ENCODE peak calls at places on chromosomes 11 and 22, in five cellular contexts. E is NCI-H82, C is fibroblast of the conjunctiva, A is SW 1271, D is NCI-H510A treated with DMSO at 0.1 percent for 48 hours. P is an unnamed sample.

GRCh38 chr22:40118979-40119378 is 58.7 kb upstream of the TNRC6B start:
- DNase-seq in E (no peak), C (no peak), A (no peak), D (no peak), P (no peak)

GRCh38 chr11:64240467-64241174 is at the start of gene FKBP2:
- DNase-seq in E (peak), C (peak), A (peak), D (peak), P (peak)

GRCh38 chr11:111733655-111734088 is 32.5 kb downstream of the PPP2R1B start:
- DNase-seq in E (no peak), C (no peak), A (no peak), D (no peak), P (no peak)

GRCh38 chr11:12318791-12319733 is 58.3 kb upstream of the PARVA start:
- DNase-seq in E (peak), C (peak), A (no peak), D (peak), P (peak)

GRCh38 chr11:125945797-125946520 is at the start of gene VSIG10L2:
- DNase-seq in E (no peak), C (no peak), A (no peak), D (no peak), P (no peak)

GRCh38 chr11:17013548-17014320 is 480 bp downstream of the PLEKHA7 start:
- DNase-seq in E (peak), C (no peak), A (no peak), D (peak), P (no peak)

GRCh38 chr11:294795-295194 is 4.5 kb downstream of the IFITM5 start:
- DNase-seq in E (no peak), C (no peak), A (no peak), D (no peak), P (no peak)

GRCh38 chr22:42926034-42926433 is 69.0 kb upstream of the ARFGAP3 start:
- DNase-seq in E (no peak), C (no peak), A (no peak), D (no peak), P (no peak)

GRCh38 chr11:31340903-31341572 is 28.5 kb downstream of the DCDC1 start:
- DNase-seq in E (peak), C (peak), A (no peak), D (no peak), P (no peak)

GRCh38 chr22:22087854-22088657 is 105.5 kb upstream of the TOP3B start:
- DNase-seq in E (no peak), C (no peak), A (no peak), D (no peak), P (no peak)

GRCh38 chr11:130215531-130216220 is 56.1 kb downstream of the ST14 start:
- DNase-seq in E (no peak), C (no peak), A (no peak), D (no peak), P (no peak)

GRCh38 chr11:62459080-62459479 is 40.2 kb downstream of the SCGB1A1 start:
- DNase-seq in E (no peak), C (no peak), A (no peak), D (no peak), P (no peak)